ENCODE peak calls at places on chromosome 2, in seven cellular contexts. P is CD4-positive, alpha-beta T cell; H is heart left ventricle; B is NCI-H2107; T is upper lobe of right lung; S is astrocyte of the spinal cord; C is esophagus squamous epithelium. A is an unnamed sample.

GRCh38 chr2:32246911-32247310 is 17.8 kb downstream of the NLRC4 start:
- DNase-seq in H (no peak), B (no peak), C (no peak), S (no peak), P (no peak), T (no peak), A (no peak)

GRCh38 chr2:207143474-207144190 is 22.1 kb downstream of the KLF7 start:
- DNase-seq in C (peak), T (peak), H (peak), S (peak), P (peak), B (no peak), A (peak)

GRCh38 chr2:58571181-58571852 is 330.2 kb upstream of the FANCL start:
- DNase-seq in T (no peak), C (no peak), B (peak), P (no peak), S (peak), H (no peak), A (peak)

GRCh38 chr2:180075763-180076362 is 68.8 kb upstream of the CWC22 start:
- DNase-seq in P (no peak), S (no peak), C (no peak), B (no peak), H (no peak), T (no peak), A (no peak)

GRCh38 chr2:94956797-94957391 is 68.6 kb upstream of the MAL start:
- DNase-seq in C (no peak), S (peak), H (no peak), P (peak), B (no peak), T (no peak), A (peak)

GRCh38 chr2:216316743-216317142 is 55.5 kb downstream of the MARCHF4 start:
- DNase-seq in T (no peak), P (no peak), H (no peak), C (no peak), B (no peak), S (peak), A (peak)

GRCh38 chr2:67156796-67157195 is 240.3 kb upstream of the ETAA1 start:
- DNase-seq in T (no peak), H (no peak), P (no peak), B (no peak), C (no peak), S (no peak), A (no peak)

GRCh38 chr2:25480561-25480960 is 138.8 kb upstream of the DNMT3A start:
- DNase-seq in S (no peak), T (no peak), B (no peak), H (no peak), P (no peak), C (no peak), A (peak)

A was measured in M059J.